ENCODE peak calls at places on chromosomes 7 and 10, in five cellular contexts. C is left ventricle myocardium inferior, N is RWPE1, Q is pancreas, B is GM23338. I is an unnamed sample.
A peak's percentile ranks its signal among the peaks of the same experiment; 100 is the strongest.

GRCh38 chr10:4527281-4527960 is 298.6 kb upstream of the AKR1E2 start:
- DNase-seq in C (no peak), Q (no peak), B (no peak), N (no peak), I (no peak)

GRCh38 chr10:110137142-110137545 is 70.3 kb upstream of the MXI1 start:
- DNase-seq in N (peak; percentile 66), B (peak; percentile 87), C (no peak), Q (no peak), I (no peak)

GRCh38 chr7:22589641-22590141 is 89.7 kb upstream of the STEAP1B start:
- DNase-seq in Q (no peak), B (peak; percentile 34), C (peak; percentile 69), N (no peak), I (no peak)

GRCh38 chr7:121331574-121331973 is 2.8 kb downstream of the WNT16 start:
- DNase-seq in Q (no peak), B (no peak), N (no peak), C (no peak), I (no peak)

GRCh38 chr10:13788320-13788600 is 201.5 kb downstream of the PRPF18 start:
- DNase-seq in B (no peak), C (no peak), N (no peak), Q (no peak), I (no peak)

GRCh38 chr7:100584677-100585510 is 1.0 kb downstream of the LRCH4 start:
- DNase-seq in B (peak; percentile 80), Q (peak; percentile 81), N (peak; percentile 78), C (peak; percentile 35), I (no peak)

GRCh38 chr10:86536294-86536861 is 14.8 kb upstream of the WAPL start:
- DNase-seq in Q (no peak), N (no peak), C (no peak), B (peak; percentile 75), I (no peak)

GRCh38 chr10:43569681-43570080 is 4.7 kb downstream of the ZNF239 start:
- DNase-seq in C (no peak), B (no peak), Q (no peak), N (no peak), I (no peak)

GRCh38 chr7:152463714-152464311 is 28.0 kb upstream of the KMT2C start:
- DNase-seq in Q (peak; percentile 100), C (peak; percentile 100), B (peak; percentile 99), N (peak; percentile 97), I (peak; percentile 100)

GRCh38 chr7:55086413-55087201 is 67.8 kb downstream of the EGFR start:
- DNase-seq in Q (peak; percentile 65), C (no peak), N (no peak), B (no peak), I (no peak)

GRCh38 chr10:84179059-84179710 is 5.6 kb downstream of the GPR15LG start:
- DNase-seq in Q (no peak), C (no peak), B (no peak), N (peak; percentile 98), I (no peak)

GRCh38 chr7:21028186-21028989 is 241.7 kb upstream of the SP8 start:
- DNase-seq in Q (no peak), N (no peak), B (peak; percentile 41), C (no peak), I (no peak)

GRCh38 chr7:90401989-90402388 is 1.3 kb upstream of the CLDN12 start:
- DNase-seq in Q (no peak), N (no peak), C (no peak), B (no peak), I (no peak)

GRCh38 chr10:46293832-46294640 is 7.2 kb downstream of the ANTXRL start:
- DNase-seq in C (no peak), B (no peak), Q (peak; percentile 11), N (no peak), I (no peak)

GRCh38 chr7:22791204-22792158 is 31.2 kb downstream of the TOMM7 start:
- DNase-seq in C (no peak), Q (no peak), N (peak; percentile 17), B (no peak), I (no peak)

GRCh38 chr10:131689016-131689415 is 211.8 kb upstream of the PPP2R2D start:
- DNase-seq in Q (no peak), N (no peak), B (peak; percentile 67), C (no peak), I (no peak)

GRCh38 chr7:2018786-2019692 is 213.7 kb downstream of the MAD1L1 start:
- DNase-seq in C (peak; percentile 40), N (peak; percentile 50), B (no peak), Q (no peak), I (no peak)

GRCh38 chr10:3102721-3103410 is 35.5 kb downstream of the PFKP start:
- DNase-seq in C (no peak), B (no peak), Q (no peak), N (no peak), I (no peak)
- H3K27ac ChIP-seq in C (peak overlapping the region; percentile 71), B (peak overlapping the region; percentile 90), Q (no peak overlapping the region), N (peak overlapping the region; percentile 63), I (no peak overlapping the region)

DNA sequence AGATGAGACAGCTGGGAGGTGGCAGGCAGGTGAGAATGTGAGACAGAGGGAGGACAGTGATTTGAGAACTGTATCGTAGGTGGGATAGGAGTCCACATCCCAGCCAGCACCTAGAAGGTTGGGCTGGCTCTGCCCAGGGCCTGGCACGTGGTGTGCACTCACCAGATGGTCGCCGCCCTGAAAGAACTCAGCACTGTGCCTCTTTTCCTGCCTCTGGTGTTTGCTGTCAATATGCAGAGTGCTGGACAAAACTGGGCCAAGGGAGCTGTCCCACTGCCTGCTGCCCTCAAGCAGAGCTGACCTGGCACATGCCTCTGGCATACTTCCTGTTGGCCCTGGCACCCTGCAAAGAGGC is 36.8 kb downstream of the CHST3 start:
- DNase-seq in C (no peak), N (no peak), B (no peak), Q (no peak), I (peak; percentile 68)
- H3K27ac ChIP-seq in C (peak overlapping the region; percentile 89), N (peak overlapping the region; percentile 96), B (no peak overlapping the region), Q (no peak overlapping the region), I (peak overlapping the region; percentile 98)

GRCh38 chr10:117924820-117925219 is 121.9 kb downstream of the RAB11FIP2 start:
- DNase-seq in Q (no peak), N (no peak), B (no peak), C (no peak), I (no peak)
- H3K27ac ChIP-seq in Q (no peak overlapping the region), N (no peak overlapping the region), B (no peak overlapping the region), C (no peak overlapping the region), I (no peak overlapping the region)

GRCh38 chr10:71061472-71061871 is 150.9 kb upstream of the UNC5B start:
- DNase-seq in B (no peak), N (no peak), Q (no peak), C (no peak), I (no peak)

GRCh38 chr10:71059059-71059818 is 153.1 kb upstream of the UNC5B start:
- DNase-seq in C (peak; percentile 24), N (no peak), B (peak; percentile 28), Q (no peak), I (no peak)

GRCh38 chr10:71060636-71061426 is 151.5 kb upstream of the UNC5B start:
- DNase-seq in Q (no peak), N (no peak), B (no peak), C (no peak), I (no peak)

GRCh38 chr10:71059943-71060342 is 152.4 kb upstream of the UNC5B start:
- DNase-seq in B (no peak), Q (no peak), N (no peak), C (no peak), I (no peak)

GRCh38 chr10:71058308-71058707 is 154.1 kb upstream of the UNC5B start:
- DNase-seq in N (no peak), C (no peak), B (no peak), Q (no peak), I (no peak)
- H3K27ac ChIP-seq in N (no peak overlapping the region), C (no peak overlapping the region), B (no peak overlapping the region), Q (no peak overlapping the region), I (no peak overlapping the region)

DNA sequence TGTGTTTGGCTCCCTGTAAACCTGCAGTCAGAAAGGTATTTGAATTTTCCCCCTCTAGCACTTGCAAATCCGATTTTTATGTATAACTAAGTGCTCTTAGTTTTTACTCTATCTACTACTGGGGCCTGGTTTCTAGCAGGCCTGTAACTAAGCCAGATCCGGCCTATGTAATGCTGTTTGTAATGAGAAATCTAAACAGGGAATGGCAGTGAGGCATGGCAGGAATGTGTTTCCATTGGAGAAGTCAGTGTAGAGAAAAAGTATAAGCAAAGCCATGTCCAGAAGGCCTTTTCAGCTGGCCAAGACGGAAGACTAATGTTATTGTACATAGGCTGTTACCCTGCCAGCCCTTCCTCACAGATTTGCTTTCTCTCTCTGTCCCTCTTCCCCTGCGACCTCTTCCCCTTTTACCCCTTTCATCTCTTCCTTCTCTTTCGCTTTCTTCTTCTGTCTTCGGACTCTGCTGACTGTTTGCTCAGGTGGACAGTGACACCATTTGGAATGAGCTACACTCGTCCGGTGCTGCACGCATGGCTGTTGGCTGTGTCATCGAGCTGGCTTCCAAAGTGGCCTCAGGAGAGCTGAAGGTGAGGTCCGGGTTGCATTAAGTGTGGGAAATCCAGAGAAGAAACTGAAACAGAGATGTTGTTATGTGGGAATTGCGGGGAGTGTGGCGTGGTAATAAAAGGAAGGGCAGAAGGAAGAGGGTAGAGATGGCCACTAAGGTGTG is 297.5 kb downstream of the HDAC9 start:
- DNase-seq in Q (no peak), C (no peak), N (no peak), B (no peak), I (no peak)
- H3K27ac ChIP-seq in Q (no peak overlapping the region), C (no peak overlapping the region), N (no peak overlapping the region), B (no peak overlapping the region), I (no peak overlapping the region)

DNA sequence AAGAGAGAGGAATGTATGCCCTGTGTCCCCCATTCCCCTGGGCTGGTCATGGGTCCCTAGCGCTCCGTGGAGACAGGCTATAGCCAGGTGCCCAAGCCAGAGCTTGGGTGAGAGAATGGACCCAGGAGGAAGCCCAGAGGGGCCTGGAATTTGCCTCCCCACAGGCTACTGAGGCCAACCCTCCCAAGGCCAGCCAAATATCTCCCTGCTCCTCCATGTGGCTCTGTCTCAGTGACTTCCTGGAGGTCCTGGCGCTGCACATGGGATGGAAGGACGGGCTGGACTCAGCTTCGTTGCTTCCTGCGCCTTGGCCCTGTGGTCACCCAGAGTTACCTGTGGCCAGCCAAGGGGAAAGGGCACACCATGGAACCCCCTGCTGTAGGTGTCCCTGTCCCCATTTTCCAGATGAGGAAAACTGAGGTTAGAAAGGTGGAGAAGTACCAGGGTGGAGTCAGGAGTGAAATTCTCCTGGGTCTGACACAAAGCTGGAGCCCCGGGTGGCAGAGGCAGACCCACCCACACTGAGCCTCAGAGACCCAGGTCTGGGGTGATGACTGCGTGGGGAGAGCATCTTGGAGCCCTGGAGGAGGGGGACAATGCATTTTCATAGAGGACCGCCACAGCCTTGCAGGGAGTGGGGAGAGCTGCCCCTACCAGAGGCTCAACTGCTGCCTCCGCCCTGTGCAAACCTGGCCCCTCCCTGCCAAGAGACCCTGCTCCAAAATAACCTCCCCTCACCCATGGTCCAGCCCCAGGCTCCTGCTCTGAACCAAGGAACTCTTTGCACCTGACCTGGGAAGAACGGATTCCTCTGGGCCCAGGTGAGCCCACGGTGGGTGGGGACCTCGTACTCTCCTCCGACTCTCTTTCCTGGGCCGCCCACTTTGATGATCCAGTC is 42.6 kb downstream of the TMEM270 start:
- DNase-seq in C (no peak), Q (no peak), N (no peak), B (no peak), I (no peak)
- H3K27ac ChIP-seq in C (no peak overlapping the region), Q (no peak overlapping the region), N (peak overlapping the region; percentile 52), B (no peak overlapping the region), I (no peak overlapping the region)

DNA sequence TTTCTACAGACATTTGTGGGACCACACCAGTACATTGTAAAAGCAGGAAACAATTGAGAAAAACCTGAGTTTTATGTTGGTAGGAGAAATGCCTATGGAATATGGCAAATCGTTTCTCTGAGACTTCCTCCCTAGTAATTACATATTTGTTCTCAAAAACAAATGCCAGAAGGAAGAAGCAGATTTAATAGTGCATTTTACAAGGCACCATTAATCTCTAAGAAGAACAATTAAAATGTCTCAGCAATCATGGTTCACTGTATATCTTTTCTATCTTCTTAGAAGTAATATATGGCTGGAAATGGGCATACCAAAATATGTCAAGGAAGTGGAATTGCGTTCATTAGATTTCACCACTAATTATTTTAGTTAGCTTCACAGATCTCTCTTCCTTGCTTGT is 13.3 kb downstream of the CAV1 start:
- DNase-seq in C (no peak), B (no peak), Q (no peak), N (no peak), I (no peak)
- H3K27ac ChIP-seq in C (peak overlapping the region; percentile 84), B (no peak overlapping the region), Q (no peak overlapping the region), N (no peak overlapping the region), I (no peak overlapping the region)